ENCODE peak calls at places on chromosome 21, in six cellular contexts. One of them, this sample, is unnamed.
A peak's percentile ranks its signal among the peaks of the same experiment; 100 is the strongest.

GRCh38 chr21:31543191-31543590 is 116.3 kb upstream of the SOD1 start:
- DNase-seq in NB4: no peak
- DNase-seq in adrenal gland: no peak
- DNase-seq in heart left ventricle: no peak
- DNase-seq in breast epithelium: no peak
- DNase-seq in tibial nerve: peak; percentile 34
- DNase-seq in this sample: no peak

GRCh38 chr21:14306143-14306907 is 76.6 kb downstream of the HSPA13 start:
- DNase-seq in NB4: peak; percentile 28
- DNase-seq in adrenal gland: no peak
- DNase-seq in heart left ventricle: no peak
- DNase-seq in breast epithelium: no peak
- DNase-seq in tibial nerve: no peak
- DNase-seq in this sample: no peak

GRCh38 chr21:31873696-31874599 is 1.1 kb downstream of the HUNK start:
- DNase-seq in NB4: peak; percentile 74
- DNase-seq in adrenal gland: no peak
- DNase-seq in heart left ventricle: peak; percentile 52
- DNase-seq in breast epithelium: no peak
- DNase-seq in tibial nerve: no peak
- DNase-seq in this sample: peak; percentile 51

GRCh38 chr21:36150192-36150711 is 6.4 kb upstream of the DOP1B start:
- DNase-seq in NB4: peak; percentile 94
- DNase-seq in adrenal gland: peak; percentile 30
- DNase-seq in heart left ventricle: peak; percentile 68
- DNase-seq in breast epithelium: no peak
- DNase-seq in tibial nerve: no peak
- DNase-seq in this sample: no peak

GRCh38 chr21:29240136-29240535 is 58.6 kb upstream of the BACH1 start:
- DNase-seq in NB4: no peak
- DNase-seq in adrenal gland: no peak
- DNase-seq in heart left ventricle: no peak
- DNase-seq in breast epithelium: no peak
- DNase-seq in tibial nerve: no peak
- DNase-seq in this sample: no peak

GRCh38 chr21:41681336-41681801 is 85.5 kb downstream of the RIPK4 start:
- DNase-seq in NB4: no peak
- DNase-seq in adrenal gland: no peak
- DNase-seq in heart left ventricle: no peak
- DNase-seq in breast epithelium: peak; percentile 86
- DNase-seq in tibial nerve: no peak
- DNase-seq in this sample: peak; percentile 80

GRCh38 chr21:41953249-41953830 is 478 bp downstream of the C2CD2 start:
- DNase-seq in NB4: no peak
- DNase-seq in adrenal gland: no peak
- DNase-seq in heart left ventricle: peak; percentile 50
- DNase-seq in breast epithelium: no peak
- DNase-seq in tibial nerve: no peak
- DNase-seq in this sample: peak; percentile 30

GRCh38 chr21:43657355-43658093 is 1.8 kb downstream of the HSF2BP start:
- DNase-seq in NB4: no peak
- DNase-seq in adrenal gland: peak; percentile 18
- DNase-seq in heart left ventricle: peak; percentile 32
- DNase-seq in breast epithelium: no peak
- DNase-seq in tibial nerve: no peak
- DNase-seq in this sample: no peak

DNA sequence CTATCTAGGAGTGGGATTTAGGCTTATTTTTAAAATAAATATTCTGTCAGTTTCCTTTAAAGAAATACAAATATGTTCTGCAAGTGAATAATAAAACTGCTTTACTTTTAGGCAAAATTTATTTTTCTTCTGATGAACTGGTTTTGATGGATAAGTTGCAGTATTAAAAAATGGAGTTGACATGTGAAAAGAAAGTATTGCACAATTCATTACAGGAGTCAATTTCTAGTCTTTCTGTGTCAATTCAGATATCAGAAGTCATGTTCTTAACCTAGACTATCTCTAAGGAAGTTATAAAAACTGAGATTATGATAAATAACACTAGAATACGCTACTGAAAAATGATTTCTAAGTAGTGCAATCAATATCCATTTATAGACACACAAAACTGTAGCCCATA is 270.2 kb upstream of the TMPRSS15 start:
- DNase-seq in NB4: no peak
- DNase-seq in adrenal gland: no peak
- DNase-seq in heart left ventricle: no peak
- DNase-seq in breast epithelium: no peak
- DNase-seq in tibial nerve: no peak
- DNase-seq in this sample: no peak
- TF ChIP-seq POLR2A in NB4: no peak
- TF ChIP-seq POLR2A in adrenal gland: no peak
- TF ChIP-seq POLR2A in heart left ventricle: no peak
- TF ChIP-seq POLR2A in breast epithelium: no peak
- TF ChIP-seq POLR2A in tibial nerve: no peak
- TF ChIP-seq POLR2A in this sample: no peak

GRCh38 chr21:26846036-26846931 is 1.1 kb upstream of the ADAMTS1 start:
- DNase-seq in NB4: no peak
- DNase-seq in adrenal gland: peak; percentile 67
- DNase-seq in heart left ventricle: peak; percentile 93
- DNase-seq in breast epithelium: peak; percentile 71
- DNase-seq in tibial nerve: peak; percentile 80
- DNase-seq in this sample: peak; percentile 56
- TF ChIP-seq POLR2A in NB4: no peak
- TF ChIP-seq POLR2A in adrenal gland: peak; percentile 34
- TF ChIP-seq POLR2A in heart left ventricle: peak; percentile 76
- TF ChIP-seq POLR2A in breast epithelium: peak; percentile 81
- TF ChIP-seq POLR2A in tibial nerve: peak; percentile 61
- TF ChIP-seq POLR2A in this sample: no peak

GRCh38 chr21:35044128-35044527 is 5.0 kb downstream of the RUNX1 start:
- DNase-seq in NB4: no peak
- DNase-seq in adrenal gland: no peak
- DNase-seq in heart left ventricle: no peak
- DNase-seq in breast epithelium: no peak
- DNase-seq in tibial nerve: no peak
- DNase-seq in this sample: no peak
- TF ChIP-seq POLR2A in NB4: no peak
- TF ChIP-seq POLR2A in adrenal gland: no peak
- TF ChIP-seq POLR2A in heart left ventricle: no peak
- TF ChIP-seq POLR2A in breast epithelium: no peak
- TF ChIP-seq POLR2A in tibial nerve: no peak
- TF ChIP-seq POLR2A in this sample: no peak

GRCh38 chr21:46006547-46007497 is 25.3 kb downstream of the COL6A1 start:
- DNase-seq in NB4: no peak
- DNase-seq in adrenal gland: no peak
- DNase-seq in heart left ventricle: peak; percentile 26
- DNase-seq in breast epithelium: peak; percentile 42
- DNase-seq in tibial nerve: no peak
- DNase-seq in this sample: peak; percentile 22

GRCh38 chr21:46005481-46005881 is 23.9 kb downstream of the COL6A1 start:
- DNase-seq in NB4: no peak
- DNase-seq in adrenal gland: no peak
- DNase-seq in heart left ventricle: peak; percentile 23
- DNase-seq in breast epithelium: peak; percentile 35
- DNase-seq in tibial nerve: no peak
- DNase-seq in this sample: peak; percentile 19

GRCh38 chr21:46004168-46004861 is 22.7 kb downstream of the COL6A1 start:
- DNase-seq in NB4: no peak
- DNase-seq in adrenal gland: peak; percentile 12
- DNase-seq in heart left ventricle: peak; percentile 23
- DNase-seq in breast epithelium: peak; percentile 43
- DNase-seq in tibial nerve: peak; percentile 12
- DNase-seq in this sample: peak; percentile 15

GRCh38 chr21:46003575-46004007 is 22.0 kb downstream of the COL6A1 start:
- DNase-seq in NB4: no peak
- DNase-seq in adrenal gland: no peak
- DNase-seq in heart left ventricle: peak; percentile 30
- DNase-seq in breast epithelium: peak; percentile 34
- DNase-seq in tibial nerve: peak; percentile 11
- DNase-seq in this sample: peak; percentile 21

GRCh38 chr21:46005081-46005480 is 23.5 kb downstream of the COL6A1 start:
- DNase-seq in NB4: no peak
- DNase-seq in adrenal gland: no peak
- DNase-seq in heart left ventricle: no peak
- DNase-seq in breast epithelium: no peak
- DNase-seq in tibial nerve: no peak
- DNase-seq in this sample: no peak
- TF ChIP-seq POLR2A in NB4: no peak
- TF ChIP-seq POLR2A in adrenal gland: no peak
- TF ChIP-seq POLR2A in heart left ventricle: no peak
- TF ChIP-seq POLR2A in breast epithelium: no peak
- TF ChIP-seq POLR2A in tibial nerve: no peak
- TF ChIP-seq POLR2A in this sample: no peak

GRCh38 chr21:19523066-19523465 is 1119.5 kb upstream of the TMPRSS15 start:
- DNase-seq in NB4: no peak
- DNase-seq in adrenal gland: no peak
- DNase-seq in heart left ventricle: no peak
- DNase-seq in breast epithelium: no peak
- DNase-seq in tibial nerve: no peak
- DNase-seq in this sample: no peak

GRCh38 chr21:19529031-19529430 is 1125.4 kb upstream of the TMPRSS15 start:
- DNase-seq in NB4: no peak
- DNase-seq in adrenal gland: no peak
- DNase-seq in heart left ventricle: no peak
- DNase-seq in breast epithelium: no peak
- DNase-seq in tibial nerve: no peak
- DNase-seq in this sample: no peak

GRCh38 chr21:19522384-19522783 is 1118.8 kb upstream of the TMPRSS15 start:
- DNase-seq in NB4: no peak
- DNase-seq in adrenal gland: no peak
- DNase-seq in heart left ventricle: no peak
- DNase-seq in breast epithelium: no peak
- DNase-seq in tibial nerve: no peak
- DNase-seq in this sample: no peak

DNA sequence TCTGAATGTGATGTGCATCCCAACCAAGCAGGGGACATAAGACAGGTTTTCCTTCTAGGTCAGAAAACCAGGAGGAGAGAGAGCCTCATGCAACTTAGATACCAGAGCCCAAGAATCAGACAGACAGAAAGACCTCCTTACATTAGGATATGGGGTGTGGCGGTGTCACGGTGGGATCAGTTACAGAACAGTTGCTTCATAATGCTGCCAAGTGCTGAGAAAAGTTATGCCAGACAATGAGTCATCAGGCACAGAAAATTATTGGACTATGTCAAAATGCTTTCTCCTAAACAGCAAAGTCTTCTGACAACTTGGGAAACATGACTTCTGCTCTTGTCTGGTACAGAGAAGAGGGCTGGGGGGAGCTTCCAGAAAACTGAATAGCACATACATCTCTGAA is 1120.1 kb upstream of the TMPRSS15 start:
- DNase-seq in NB4: peak; percentile 15
- DNase-seq in adrenal gland: no peak
- DNase-seq in heart left ventricle: no peak
- DNase-seq in breast epithelium: no peak
- DNase-seq in tibial nerve: no peak
- DNase-seq in this sample: no peak
- TF ChIP-seq POLR2A in NB4: no peak
- TF ChIP-seq POLR2A in adrenal gland: no peak
- TF ChIP-seq POLR2A in heart left ventricle: no peak
- TF ChIP-seq POLR2A in breast epithelium: no peak
- TF ChIP-seq POLR2A in tibial nerve: no peak
- TF ChIP-seq POLR2A in this sample: no peak

DNA sequence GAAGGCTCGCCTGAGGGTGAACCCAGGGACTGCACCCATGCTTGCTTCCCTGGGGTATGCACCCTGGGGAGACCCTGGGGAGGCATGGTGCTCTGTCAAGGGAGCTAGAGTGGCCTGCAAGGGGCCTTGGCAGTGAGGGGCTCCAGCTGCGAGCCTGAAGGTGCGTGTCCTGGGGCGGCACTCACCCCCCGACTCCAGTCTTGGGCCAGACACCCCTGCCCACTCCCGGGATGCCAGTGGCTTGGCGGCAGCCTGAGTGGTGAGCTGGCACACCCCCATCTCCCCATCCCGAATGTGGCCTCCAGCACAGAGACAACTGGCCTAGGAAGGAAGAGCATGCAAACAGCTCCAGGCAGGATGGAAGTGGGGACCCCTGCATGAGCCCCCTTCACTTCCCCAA is 2.6 kb downstream of the SUMO3 start:
- DNase-seq in NB4: no peak
- DNase-seq in adrenal gland: no peak
- DNase-seq in heart left ventricle: no peak
- DNase-seq in breast epithelium: no peak
- DNase-seq in tibial nerve: no peak
- DNase-seq in this sample: no peak
- TF ChIP-seq POLR2A in NB4: no peak
- TF ChIP-seq POLR2A in adrenal gland: no peak
- TF ChIP-seq POLR2A in heart left ventricle: no peak
- TF ChIP-seq POLR2A in breast epithelium: no peak
- TF ChIP-seq POLR2A in tibial nerve: no peak
- TF ChIP-seq POLR2A in this sample: no peak

This sample was measured in stomach.